ENCODE peak calls at places on chromosomes 7 and 10, in four cellular contexts. W is GM12865, Y is K562, V is pons. N is an unnamed sample.

GRCh38 chr7:111835066-111835465 is 272.8 kb upstream of the IMMP2L start:
- DNase-seq in W (no peak), Y (no peak), V (no peak), N (no peak)

GRCh38 chr7:40583653-40584424 is 449.0 kb downstream of the SUGCT start:
- DNase-seq in W (no peak), Y (no peak), V (peak; percentile 14), N (no peak)

GRCh38 chr7:148084138-148084537 is 506.4 kb upstream of the C7orf33 start:
- DNase-seq in W (peak; percentile 63), Y (peak; percentile 25), V (peak; percentile 93), N (peak; percentile 37)

GRCh38 chr10:61464461-61465215 is 11.5 kb upstream of the TMEM26 start:
- DNase-seq in W (no peak), Y (no peak), V (no peak), N (no peak)

GRCh38 chr7:117750612-117751563 is 122.4 kb downstream of the CTTNBP2 start:
- DNase-seq in W (peak; percentile 33), Y (peak; percentile 37), V (peak; percentile 97), N (no peak)

GRCh38 chr10:110336111-110336721 is 31.5 kb upstream of the SMNDC1 start:
- DNase-seq in W (no peak), Y (no peak), V (no peak), N (no peak)

GRCh38 chr10:23871211-23871610 is 337.7 kb upstream of the KIAA1217 start:
- DNase-seq in W (peak; percentile 0), Y (no peak), V (no peak), N (no peak)

GRCh38 chr10:70846795-70847194 is 31.0 kb downstream of the SGPL1 start:
- DNase-seq in W (no peak), Y (no peak), V (no peak), N (no peak)

GRCh38 chr10:114359041-114359952 is 45.0 kb downstream of the AFAP1L2 start:
- DNase-seq in W (no peak), Y (no peak), V (no peak), N (no peak)

GRCh38 chr10:19063991-19064390 is 15.4 kb downstream of the MALRD1 start:
- DNase-seq in W (no peak), Y (no peak), V (no peak), N (no peak)

GRCh38 chr7:150446288-150446938 is 4.0 kb upstream of the GIMAP8 start:
- DNase-seq in W (no peak), Y (no peak), V (peak; percentile 24), N (no peak)

GRCh38 chr7:44059219-44060090 is 5.9 kb downstream of the PGAM2 start:
- DNase-seq in W (peak; percentile 45), Y (no peak), V (no peak), N (no peak)

GRCh38 chr7:47180268-47180826 is 401.6 kb downstream of the TNS3 start:
- DNase-seq in W (peak; percentile 45), Y (peak; percentile 58), V (peak; percentile 69), N (peak; percentile 11)

GRCh38 chr10:89389254-89389653 is 3.2 kb upstream of the IFIT1 start:
- DNase-seq in W (peak; percentile 58), Y (no peak), V (peak; percentile 89), N (no peak)

GRCh38 chr7:37494940-37495339 is 46.3 kb upstream of the ELMO1 start:
- DNase-seq in W (peak; percentile 41), Y (no peak), V (no peak), N (no peak)

GRCh38 chr7:55365103-55365679 is at the start of gene LANCL2:
- DNase-seq in W (no peak), Y (peak; percentile 41), V (peak; percentile 77), N (peak; percentile 40)

GRCh38 chr10:49569031-49569765 is 30.3 kb upstream of the ERCC6 start:
- DNase-seq in W (no peak), Y (no peak), V (no peak), N (no peak)

GRCh38 chr10:101744267-101744666 is 31.6 kb downstream of the FGF8 start:
- DNase-seq in W (no peak), Y (no peak), V (no peak), N (no peak)

GRCh38 chr7:41701542-41701941 is 1.3 kb downstream of the INHBA start:
- DNase-seq in W (no peak), Y (no peak), V (no peak), N (no peak)

GRCh38 chr7:110557-111232 is 81.7 kb upstream of the FAM20C start:
- DNase-seq in W (no peak), Y (no peak), V (no peak), N (no peak)

GRCh38 chr7:27873981-27874957 is 134.3 kb downstream of the TAX1BP1 start:
- DNase-seq in W (no peak), Y (no peak), V (peak; percentile 63), N (no peak)

GRCh38 chr7:114133717-114134116 is 214.9 kb upstream of the PPP1R3A start:
- DNase-seq in W (no peak), Y (no peak), V (no peak), N (no peak)

N was measured in NCI-H1048.